ENCODE peak calls at places on chromosome 21, in five cellular contexts. One of them, this sample, is unnamed.

GRCh38 chr21:39012314-39013230 is 170.7 kb downstream of the PSMG1 start:
- DNase-seq in endothelial cell: no peak
- DNase-seq in activated CD4-positive, alpha-beta T cell treated with anti-CD3 and anti-CD28 coated beads, Interleukin-2, amount 50 U/mL, for 1 hour: no peak
- DNase-seq in NCI-H1092 treated with DMSO at 0.1 percent for 48 hours: no peak
- DNase-seq in dorsolateral prefrontal cortex: no peak
- DNase-seq in this sample: no peak

GRCh38 chr21:39850333-39850732 is 16.9 kb upstream of the PCP4 start:
- DNase-seq in endothelial cell: no peak
- DNase-seq in NCI-H1092 treated with DMSO at 0.1 percent for 48 hours: no peak
- DNase-seq in activated CD4-positive, alpha-beta T cell treated with anti-CD3 and anti-CD28 coated beads, Interleukin-2, amount 50 U/mL, for 1 hour: no peak
- DNase-seq in dorsolateral prefrontal cortex: no peak
- DNase-seq in this sample: no peak

GRCh38 chr21:40841524-40842196 is 5.3 kb downstream of the DSCAM start:
- DNase-seq in activated CD4-positive, alpha-beta T cell treated with anti-CD3 and anti-CD28 coated beads, Interleukin-2, amount 50 U/mL, for 1 hour: no peak
- DNase-seq in NCI-H1092 treated with DMSO at 0.1 percent for 48 hours: peak
- DNase-seq in dorsolateral prefrontal cortex: peak
- DNase-seq in endothelial cell: peak
- DNase-seq in this sample: no peak

GRCh38 chr21:18917602-18918001 is 514.0 kb upstream of the TMPRSS15 start:
- DNase-seq in dorsolateral prefrontal cortex: no peak
- DNase-seq in activated CD4-positive, alpha-beta T cell treated with anti-CD3 and anti-CD28 coated beads, Interleukin-2, amount 50 U/mL, for 1 hour: no peak
- DNase-seq in NCI-H1092 treated with DMSO at 0.1 percent for 48 hours: no peak
- DNase-seq in endothelial cell: no peak
- DNase-seq in this sample: no peak

GRCh38 chr21:32843561-32843960 is 72.0 kb upstream of the PAXBP1 start:
- DNase-seq in NCI-H1092 treated with DMSO at 0.1 percent for 48 hours: no peak
- DNase-seq in endothelial cell: no peak
- DNase-seq in activated CD4-positive, alpha-beta T cell treated with anti-CD3 and anti-CD28 coated beads, Interleukin-2, amount 50 U/mL, for 1 hour: no peak
- DNase-seq in dorsolateral prefrontal cortex: no peak
- DNase-seq in this sample: no peak

GRCh38 chr21:19029816-19030215 is 626.2 kb upstream of the TMPRSS15 start:
- DNase-seq in endothelial cell: no peak
- DNase-seq in dorsolateral prefrontal cortex: no peak
- DNase-seq in activated CD4-positive, alpha-beta T cell treated with anti-CD3 and anti-CD28 coated beads, Interleukin-2, amount 50 U/mL, for 1 hour: no peak
- DNase-seq in NCI-H1092 treated with DMSO at 0.1 percent for 48 hours: no peak
- DNase-seq in this sample: no peak

GRCh38 chr21:38751379-38752050 is 54.2 kb upstream of the ETS2 start:
- DNase-seq in activated CD4-positive, alpha-beta T cell treated with anti-CD3 and anti-CD28 coated beads, Interleukin-2, amount 50 U/mL, for 1 hour: no peak
- DNase-seq in NCI-H1092 treated with DMSO at 0.1 percent for 48 hours: no peak
- DNase-seq in endothelial cell: no peak
- DNase-seq in dorsolateral prefrontal cortex: no peak
- DNase-seq in this sample: no peak

GRCh38 chr21:28669331-28669730 is 323.3 kb downstream of the LTN1 start:
- DNase-seq in NCI-H1092 treated with DMSO at 0.1 percent for 48 hours: no peak
- DNase-seq in activated CD4-positive, alpha-beta T cell treated with anti-CD3 and anti-CD28 coated beads, Interleukin-2, amount 50 U/mL, for 1 hour: no peak
- DNase-seq in dorsolateral prefrontal cortex: no peak
- DNase-seq in endothelial cell: no peak
- DNase-seq in this sample: no peak

GRCh38 chr21:33395866-33396265 is 7.3 kb upstream of the IFNGR2 start:
- DNase-seq in dorsolateral prefrontal cortex: no peak
- DNase-seq in activated CD4-positive, alpha-beta T cell treated with anti-CD3 and anti-CD28 coated beads, Interleukin-2, amount 50 U/mL, for 1 hour: no peak
- DNase-seq in NCI-H1092 treated with DMSO at 0.1 percent for 48 hours: no peak
- DNase-seq in endothelial cell: no peak
- DNase-seq in this sample: no peak

GRCh38 chr21:40227111-40227510 is 359.9 kb downstream of the PCP4 start:
- DNase-seq in NCI-H1092 treated with DMSO at 0.1 percent for 48 hours: no peak
- DNase-seq in activated CD4-positive, alpha-beta T cell treated with anti-CD3 and anti-CD28 coated beads, Interleukin-2, amount 50 U/mL, for 1 hour: no peak
- DNase-seq in dorsolateral prefrontal cortex: no peak
- DNase-seq in endothelial cell: no peak
- DNase-seq in this sample: no peak

GRCh38 chr21:45528028-45528705 is 14.1 kb downstream of the SLC19A1 start:
- DNase-seq in dorsolateral prefrontal cortex: no peak
- DNase-seq in NCI-H1092 treated with DMSO at 0.1 percent for 48 hours: no peak
- DNase-seq in endothelial cell: no peak
- DNase-seq in activated CD4-positive, alpha-beta T cell treated with anti-CD3 and anti-CD28 coated beads, Interleukin-2, amount 50 U/mL, for 1 hour: no peak
- DNase-seq in this sample: no peak

GRCh38 chr21:46639489-46640386 is 4.3 kb downstream of the PRMT2 start:
- DNase-seq in dorsolateral prefrontal cortex: no peak
- DNase-seq in endothelial cell: no peak
- DNase-seq in NCI-H1092 treated with DMSO at 0.1 percent for 48 hours: peak
- DNase-seq in activated CD4-positive, alpha-beta T cell treated with anti-CD3 and anti-CD28 coated beads, Interleukin-2, amount 50 U/mL, for 1 hour: no peak
- DNase-seq in this sample: no peak

GRCh38 chr21:37700641-37701202 is 215.5 kb downstream of the KCNJ6 start:
- DNase-seq in activated CD4-positive, alpha-beta T cell treated with anti-CD3 and anti-CD28 coated beads, Interleukin-2, amount 50 U/mL, for 1 hour: no peak
- DNase-seq in NCI-H1092 treated with DMSO at 0.1 percent for 48 hours: peak
- DNase-seq in dorsolateral prefrontal cortex: no peak
- DNase-seq in endothelial cell: peak
- DNase-seq in this sample: peak

GRCh38 chr21:45460611-45461368 is 55.8 kb downstream of the COL18A1 start:
- DNase-seq in endothelial cell: no peak
- DNase-seq in activated CD4-positive, alpha-beta T cell treated with anti-CD3 and anti-CD28 coated beads, Interleukin-2, amount 50 U/mL, for 1 hour: no peak
- DNase-seq in NCI-H1092 treated with DMSO at 0.1 percent for 48 hours: no peak
- DNase-seq in dorsolateral prefrontal cortex: no peak
- DNase-seq in this sample: no peak

GRCh38 chr21:31459457-31459856 is 115.4 kb upstream of the TIAM1 start:
- DNase-seq in NCI-H1092 treated with DMSO at 0.1 percent for 48 hours: peak
- DNase-seq in endothelial cell: peak
- DNase-seq in dorsolateral prefrontal cortex: no peak
- DNase-seq in activated CD4-positive, alpha-beta T cell treated with anti-CD3 and anti-CD28 coated beads, Interleukin-2, amount 50 U/mL, for 1 hour: no peak
- DNase-seq in this sample: peak

GRCh38 chr21:40548134-40548533 is 298.8 kb downstream of the DSCAM start:
- DNase-seq in NCI-H1092 treated with DMSO at 0.1 percent for 48 hours: peak
- DNase-seq in activated CD4-positive, alpha-beta T cell treated with anti-CD3 and anti-CD28 coated beads, Interleukin-2, amount 50 U/mL, for 1 hour: no peak
- DNase-seq in dorsolateral prefrontal cortex: no peak
- DNase-seq in endothelial cell: no peak
- DNase-seq in this sample: no peak

GRCh38 chr21:17742940-17743592 is 76.1 kb downstream of the C21orf91 start:
- DNase-seq in endothelial cell: no peak
- DNase-seq in activated CD4-positive, alpha-beta T cell treated with anti-CD3 and anti-CD28 coated beads, Interleukin-2, amount 50 U/mL, for 1 hour: no peak
- DNase-seq in dorsolateral prefrontal cortex: no peak
- DNase-seq in NCI-H1092 treated with DMSO at 0.1 percent for 48 hours: no peak
- DNase-seq in this sample: no peak

GRCh38 chr21:46021978-46022544 is 40.5 kb downstream of the COL6A1 start:
- DNase-seq in NCI-H1092 treated with DMSO at 0.1 percent for 48 hours: no peak
- DNase-seq in endothelial cell: no peak
- DNase-seq in dorsolateral prefrontal cortex: no peak
- DNase-seq in activated CD4-positive, alpha-beta T cell treated with anti-CD3 and anti-CD28 coated beads, Interleukin-2, amount 50 U/mL, for 1 hour: no peak
- DNase-seq in this sample: no peak

GRCh38 chr21:32114434-32115063 is 164.3 kb downstream of the MIS18A start:
- DNase-seq in activated CD4-positive, alpha-beta T cell treated with anti-CD3 and anti-CD28 coated beads, Interleukin-2, amount 50 U/mL, for 1 hour: no peak
- DNase-seq in endothelial cell: no peak
- DNase-seq in NCI-H1092 treated with DMSO at 0.1 percent for 48 hours: peak
- DNase-seq in dorsolateral prefrontal cortex: no peak
- DNase-seq in this sample: no peak

GRCh38 chr21:17513214-17514123 is 626 bp downstream of the CXADR start:
- DNase-seq in NCI-H1092 treated with DMSO at 0.1 percent for 48 hours: peak
- DNase-seq in dorsolateral prefrontal cortex: peak
- DNase-seq in activated CD4-positive, alpha-beta T cell treated with anti-CD3 and anti-CD28 coated beads, Interleukin-2, amount 50 U/mL, for 1 hour: peak
- DNase-seq in endothelial cell: peak
- DNase-seq in this sample: peak

GRCh38 chr21:45643021-45643980 is at the start of gene PCBP3:
- DNase-seq in dorsolateral prefrontal cortex: peak
- DNase-seq in endothelial cell: peak
- DNase-seq in activated CD4-positive, alpha-beta T cell treated with anti-CD3 and anti-CD28 coated beads, Interleukin-2, amount 50 U/mL, for 1 hour: peak
- DNase-seq in NCI-H1092 treated with DMSO at 0.1 percent for 48 hours: peak
- DNase-seq in this sample: peak

GRCh38 chr21:32351428-32351827 is 41.4 kb downstream of the URB1 start:
- DNase-seq in NCI-H1092 treated with DMSO at 0.1 percent for 48 hours: no peak
- DNase-seq in dorsolateral prefrontal cortex: no peak
- DNase-seq in endothelial cell: no peak
- DNase-seq in activated CD4-positive, alpha-beta T cell treated with anti-CD3 and anti-CD28 coated beads, Interleukin-2, amount 50 U/mL, for 1 hour: no peak
- DNase-seq in this sample: no peak

GRCh38 chr21:42061195-42061865 is 9.8 kb upstream of the UMODL1 start:
- DNase-seq in NCI-H1092 treated with DMSO at 0.1 percent for 48 hours: no peak
- DNase-seq in activated CD4-positive, alpha-beta T cell treated with anti-CD3 and anti-CD28 coated beads, Interleukin-2, amount 50 U/mL, for 1 hour: no peak
- DNase-seq in dorsolateral prefrontal cortex: no peak
- DNase-seq in endothelial cell: no peak
- DNase-seq in this sample: no peak

GRCh38 chr21:42350899-42351543 is at the start of gene TFF2:
- DNase-seq in activated CD4-positive, alpha-beta T cell treated with anti-CD3 and anti-CD28 coated beads, Interleukin-2, amount 50 U/mL, for 1 hour: no peak
- DNase-seq in NCI-H1092 treated with DMSO at 0.1 percent for 48 hours: no peak
- DNase-seq in dorsolateral prefrontal cortex: no peak
- DNase-seq in endothelial cell: no peak
- DNase-seq in this sample: no peak

This sample was measured in HEK293T.